ENCODE peak calls at places on chromosomes 7 and 10, in four cellular contexts. Q, R, M and J are unnamed samples.

GRCh38 chr7:8084772-8085171 is 116.2 kb downstream of the GLCCI1 start:
- DNase-seq in M (no peak), Q (no peak), R (no peak), J (no peak)

GRCh38 chr10:114526112-114526496 is 121.8 kb upstream of the AFAP1L2 start:
- DNase-seq in Q (no peak), R (no peak), M (no peak), J (no peak)

GRCh38 chr10:28810062-28810870 is 132.9 kb downstream of the BAMBI start:
- DNase-seq in R (no peak), M (no peak), Q (no peak), J (no peak)

GRCh38 chr7:45421826-45422225 is 152.3 kb upstream of the ADCY1 start:
- DNase-seq in R (no peak), M (no peak), Q (no peak), J (no peak)

GRCh38 chr10:125700355-125700911 is 17.5 kb upstream of the TEX36 start:
- DNase-seq in Q (no peak), R (no peak), M (no peak), J (peak)

GRCh38 chr7:47091141-47091540 is 490.8 kb downstream of the TNS3 start:
- DNase-seq in M (no peak), R (no peak), Q (no peak), J (no peak)

GRCh38 chr7:2560175-2560695 is 1.5 kb downstream of the IQCE start:
- DNase-seq in R (no peak), M (no peak), Q (no peak), J (no peak)

GRCh38 chr10:110228066-110228465 is 20.7 kb downstream of the MXI1 start:
- DNase-seq in M (no peak), Q (no peak), R (no peak), J (no peak)

GRCh38 chr7:111413796-111414195 is 148.5 kb downstream of the IMMP2L start:
- DNase-seq in Q (no peak), M (no peak), R (no peak), J (no peak)

GRCh38 chr7:73973091-73973490 is 54.9 kb upstream of the ELN start:
- DNase-seq in Q (no peak), M (no peak), R (no peak), J (no peak)

GRCh38 chr7:101911800-101912705 is 94.6 kb downstream of the CUX1 start:
- DNase-seq in R (no peak), Q (no peak), M (no peak), J (no peak)

GRCh38 chr10:85642082-85642420 is 724.5 kb downstream of the GRID1 start:
- DNase-seq in R (no peak), Q (no peak), M (no peak), J (no peak)

GRCh38 chr10:15118615-15119014 is 21.5 kb downstream of the RPP38 start:
- DNase-seq in R (no peak), Q (no peak), M (no peak), J (no peak)

GRCh38 chr7:132930881-132931280 is 151.0 kb downstream of the CHCHD3 start:
- DNase-seq in M (no peak), R (no peak), Q (no peak), J (peak)

GRCh38 chr10:104029528-104029875 is 56.2 kb downstream of the COL17A1 start:
- DNase-seq in R (no peak), Q (no peak), M (no peak), J (no peak)

GRCh38 chr7:103857435-103857834 is 132.0 kb downstream of the RELN start:
- DNase-seq in Q (no peak), R (no peak), M (no peak), J (no peak)

GRCh38 chr10:113680172-113681111 is 730 bp downstream of the CASP7 start:
- DNase-seq in M (no peak), R (peak), Q (no peak), J (peak)

GRCh38 chr10:116108106-116108505 is 164.9 kb downstream of the GFRA1 start:
- DNase-seq in M (no peak), Q (no peak), R (no peak), J (no peak)

GRCh38 chr7:81013036-81013435 is 94.2 kb upstream of the SEMA3C start:
- DNase-seq in R (no peak), Q (no peak), M (no peak), J (peak)

GRCh38 chr7:128215739-128216138 is 25.3 kb upstream of the LEP start:
- DNase-seq in Q (no peak), R (no peak), M (no peak), J (no peak)

GRCh38 chr10:4246881-4247358 is 461.9 kb upstream of the KLF6 start:
- DNase-seq in M (no peak), R (no peak), Q (no peak), J (peak)

GRCh38 chr10:12875100-12875499 is 126.4 kb downstream of the CCDC3 start:
- DNase-seq in R (no peak), Q (no peak), M (no peak), J (no peak)

GRCh38 chr10:4443419-4443818 is 382.6 kb upstream of the AKR1E2 start:
- DNase-seq in M (no peak), Q (no peak), R (no peak), J (no peak)

GRCh38 chr10:105262666-105263065 is 621.6 kb downstream of the SORCS3 start:
- DNase-seq in R (no peak), M (peak), Q (no peak), J (no peak)

GRCh38 chr10:45432700-45433472 is 58.9 kb downstream of the ALOX5 start:
- DNase-seq in R (peak), Q (no peak), M (no peak), J (no peak)

GRCh38 chr7:149240637-149241036 is 1.2 kb downstream of the ZNF212 start:
- DNase-seq in Q (no peak), R (no peak), M (no peak), J (no peak)

GRCh38 chr10:75403144-75404022 is 1.8 kb upstream of the ZNF503 start:
- DNase-seq in R (peak), M (no peak), Q (no peak), J (no peak)

GRCh38 chr7:100167912-100168323 is 499 bp downstream of the GAL3ST4 start:
- DNase-seq in M (no peak), Q (no peak), R (peak), J (peak)

GRCh38 chr10:96708456-96708855 is 11.9 kb downstream of the PIK3AP1 start:
- DNase-seq in M (no peak), R (peak), Q (no peak), J (no peak)

GRCh38 chr7:68699090-68699711 is 899.1 kb upstream of the AUTS2 start:
- DNase-seq in R (no peak), M (no peak), Q (no peak), J (no peak)

GRCh38 chr7:1380821-1381580 is 78.3 kb downstream of the MICALL2 start:
- DNase-seq in Q (no peak), M (no peak), R (no peak), J (no peak)

GRCh38 chr7:30986738-30987137 is 23.0 kb downstream of the GHRHR start:
- DNase-seq in Q (no peak), R (no peak), M (no peak), J (no peak)

GRCh38 chr7:80324032-80324431 is 187.8 kb downstream of the GNAT3 start:
- DNase-seq in R (no peak), Q (no peak), M (no peak), J (no peak)

GRCh38 chr10:98172073-98172472 is 37.6 kb downstream of the R3HCC1L start:
- DNase-seq in M (no peak), R (no peak), Q (no peak), J (no peak)

GRCh38 chr10:109899578-109900355 is 23.5 kb downstream of the XPNPEP1 start:
- DNase-seq in R (no peak), M (peak), Q (no peak), J (no peak)

GRCh38 chr10:122665946-122666345 is 33.7 kb downstream of the C10orf120 start:
- DNase-seq in M (no peak), R (no peak), Q (no peak), J (no peak)

GRCh38 chr10:45433716-45434469 is 59.9 kb downstream of the ALOX5 start:
- DNase-seq in Q (peak), R (peak), M (no peak), J (no peak)